ENCODE peak calls at places on chromosomes 6 and 20, in five cellular contexts. K is choroid plexus epithelial cell, Q is bronchial epithelial cell, R is body of pancreas, X is dorsolateral prefrontal cortex. T is an unnamed sample.

GRCh38 chr6:35496851-35497570 is at the start of gene TEAD3:
- DNase-seq in K (peak), X (no peak), Q (peak), R (peak), T (peak)

GRCh38 chr6:142822882-142823578 is 121.9 kb downstream of the HIVEP2 start:
- DNase-seq in R (no peak), X (no peak), Q (no peak), K (no peak), T (no peak)

GRCh38 chr6:31898200-31899011 is 908 bp upstream of the EHMT2 start:
- DNase-seq in X (peak), Q (peak), K (peak), R (peak), T (no peak)

GRCh38 chr20:45823949-45824835 is 2.9 kb downstream of the TNNC2 start:
- DNase-seq in Q (peak), K (peak), X (peak), R (peak), T (peak)

GRCh38 chr6:45728674-45729073 is 287.0 kb downstream of the CLIC5 start:
- DNase-seq in K (peak), R (no peak), Q (peak), X (no peak), T (no peak)

GRCh38 chr6:132333639-132334516 is 67.4 kb downstream of the MOXD1 start:
- DNase-seq in R (peak), Q (peak), K (peak), X (no peak), T (peak)

GRCh38 chr20:24362080-24362479 is 107.3 kb upstream of the SYNDIG1 start:
- DNase-seq in X (no peak), K (no peak), Q (no peak), R (no peak), T (no peak)

GRCh38 chr6:155440758-155441157 is 14.9 kb downstream of the NOX3 start:
- DNase-seq in K (no peak), X (no peak), R (no peak), Q (no peak), T (no peak)

GRCh38 chr6:127342946-127343752 is at the start of gene ECHDC1:
- DNase-seq in K (peak), Q (peak), X (peak), R (peak), T (peak)

GRCh38 chr20:53827996-53828672 is 234.5 kb upstream of the ZNF217 start:
- DNase-seq in X (no peak), K (peak), R (peak), Q (peak), T (no peak)

GRCh38 chr6:18528084-18528743 is 141.1 kb downstream of the RNF144B start:
- DNase-seq in X (no peak), Q (peak), K (peak), R (no peak), T (no peak)

GRCh38 chr20:9185511-9185910 is 116.6 kb downstream of the PLCB4 start:
- DNase-seq in R (no peak), K (peak), Q (peak), X (no peak), T (no peak)

GRCh38 chr20:10476319-10476724 is 41.2 kb downstream of the SLX4IP start:
- DNase-seq in X (no peak), R (no peak), K (no peak), Q (peak), T (no peak)

GRCh38 chr6:89411269-89412070 is 603 bp downstream of the RRAGD start:
- DNase-seq in X (no peak), K (no peak), Q (no peak), R (peak), T (peak)

GRCh38 chr20:51221791-51222408 is 199.0 kb upstream of the KCNG1 start:
- DNase-seq in K (peak), Q (peak), X (no peak), R (no peak), T (peak)

GRCh38 chr20:36830791-36831691 is 44.9 kb upstream of the TLDC2 start:
- DNase-seq in K (peak), X (no peak), Q (no peak), R (no peak), T (peak)
- TF ChIP-seq CTCF in K (peak), X (peak), Q (peak), R (no peak), T (no peak)

DNA sequence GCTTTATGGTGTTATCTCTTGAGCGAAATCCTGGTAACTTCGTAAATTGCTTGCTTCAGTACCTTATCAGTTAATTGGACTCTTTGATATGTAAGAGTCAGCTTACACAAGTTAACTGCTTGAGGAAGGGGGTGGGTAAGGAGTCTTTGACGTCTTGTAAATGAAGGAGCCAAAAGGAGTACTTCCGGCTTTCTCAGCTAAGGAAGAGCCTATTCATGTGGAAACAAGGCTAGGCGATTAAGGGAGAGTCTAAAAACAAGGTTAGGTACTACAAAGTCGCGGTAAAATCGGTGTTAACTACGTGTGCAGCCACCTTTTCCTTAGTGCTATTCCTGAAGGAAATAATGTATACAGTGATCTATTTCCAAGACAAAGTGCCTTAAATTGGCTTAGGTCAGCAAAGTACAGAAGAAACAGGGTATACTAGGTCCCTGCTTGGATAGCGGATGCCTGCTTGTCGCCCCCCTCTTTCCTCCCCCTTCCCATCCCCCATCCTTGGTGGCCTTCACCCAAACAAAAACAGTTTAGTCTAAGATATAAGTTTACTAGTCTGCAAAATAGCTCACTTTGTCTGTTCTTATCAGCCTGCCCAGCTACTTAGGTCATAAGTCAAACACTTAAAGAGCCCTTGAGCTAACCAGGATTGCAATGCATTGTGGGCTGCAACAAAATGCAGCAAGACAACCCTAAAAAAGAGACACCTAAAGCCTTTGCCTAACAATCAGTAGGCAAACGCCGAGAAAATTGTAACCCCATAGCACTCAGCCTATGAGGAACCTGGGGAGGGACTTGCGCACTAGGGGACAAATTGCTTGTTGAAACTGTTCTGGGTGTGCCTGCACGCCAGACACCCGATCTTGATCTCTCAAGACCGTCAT is 147.3 kb downstream of the TRIM27 start:
- DNase-seq in X (no peak), Q (no peak), K (no peak), R (no peak), T (no peak)
- H3K4me3 ChIP-seq in X (no peak), Q (no peak), K (no peak), R (no peak), T (no peak)

DNA sequence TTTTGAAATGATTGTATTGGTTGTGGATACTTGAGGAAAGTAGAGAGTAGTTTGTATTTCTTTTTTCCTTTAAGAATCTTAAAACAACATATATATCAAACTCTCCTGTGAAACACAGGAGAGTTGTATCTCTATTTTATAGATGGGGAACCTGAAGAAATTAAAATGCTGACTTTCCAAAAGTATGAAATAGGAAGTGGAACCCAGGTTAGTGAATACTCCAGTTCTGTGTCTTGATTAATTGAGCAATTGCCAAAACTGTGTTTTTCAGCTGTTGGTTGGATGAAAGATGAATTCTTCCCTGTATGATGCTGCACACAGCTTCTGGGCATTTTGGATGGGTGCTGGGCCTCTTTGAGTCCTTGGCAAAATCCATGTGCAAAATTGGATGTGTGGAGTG is 86.3 kb downstream of the ARID1B start:
- DNase-seq in Q (no peak), X (no peak), K (no peak), R (no peak), T (no peak)
- TF ChIP-seq CTCF in Q (no peak), X (no peak), K (no peak), R (no peak), T (no peak)

DNA sequence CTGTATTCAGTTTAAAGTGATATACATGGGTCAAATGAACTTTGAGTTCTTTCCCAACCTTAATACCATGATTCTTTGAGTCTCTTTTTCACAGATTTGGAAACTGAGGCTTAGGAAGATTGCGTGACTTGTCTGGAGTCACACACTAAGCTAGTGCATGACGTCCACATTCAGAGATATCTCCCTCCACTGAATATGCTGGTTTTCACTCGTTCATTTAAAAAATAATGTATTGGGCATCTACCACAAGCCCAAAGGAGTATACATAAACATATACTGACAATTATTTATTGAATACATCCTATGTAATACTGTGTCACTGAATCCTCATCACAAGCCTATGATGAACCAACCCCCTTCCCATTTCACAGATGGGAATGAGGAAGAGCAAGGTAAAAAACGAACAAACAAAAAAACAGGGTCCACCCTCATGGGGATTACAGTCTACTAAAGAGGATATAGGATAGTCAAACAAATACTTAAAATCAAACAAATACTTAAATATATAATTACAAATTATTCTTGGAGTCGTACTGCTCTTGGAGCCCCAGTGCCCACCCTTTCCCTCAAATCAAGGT is 611 bp upstream of the TM9SF4 start:
- DNase-seq in R (no peak), X (no peak), Q (no peak), K (no peak), T (no peak)
- H3K4me3 ChIP-seq in R (no peak), X (peak), Q (no peak), K (no peak), T (no peak)

GRCh38 chr6:152954443-152954842 is 28.4 kb downstream of the FBXO5 start:
- DNase-seq in R (no peak), X (no peak), K (peak), Q (no peak), T (no peak)
- TF ChIP-seq CTCF in R (no peak), X (no peak), K (peak), Q (peak), T (no peak)

GRCh38 chr6:3206339-3207015 is 21.0 kb downstream of the TUBB2B start:
- DNase-seq in X (no peak), R (no peak), Q (no peak), K (no peak), T (no peak)

GRCh38 chr6:3209114-3210023 is 18.1 kb downstream of the TUBB2B start:
- DNase-seq in R (peak), X (peak), Q (peak), K (peak), T (peak)

GRCh38 chr6:3210024-3210610 is 17.3 kb downstream of the TUBB2B start:
- DNase-seq in Q (no peak), X (no peak), R (no peak), K (no peak), T (no peak)

GRCh38 chr6:3208775-3209113 is 18.7 kb downstream of the TUBB2B start:
- DNase-seq in R (no peak), X (no peak), Q (peak), K (no peak), T (no peak)

DNA sequence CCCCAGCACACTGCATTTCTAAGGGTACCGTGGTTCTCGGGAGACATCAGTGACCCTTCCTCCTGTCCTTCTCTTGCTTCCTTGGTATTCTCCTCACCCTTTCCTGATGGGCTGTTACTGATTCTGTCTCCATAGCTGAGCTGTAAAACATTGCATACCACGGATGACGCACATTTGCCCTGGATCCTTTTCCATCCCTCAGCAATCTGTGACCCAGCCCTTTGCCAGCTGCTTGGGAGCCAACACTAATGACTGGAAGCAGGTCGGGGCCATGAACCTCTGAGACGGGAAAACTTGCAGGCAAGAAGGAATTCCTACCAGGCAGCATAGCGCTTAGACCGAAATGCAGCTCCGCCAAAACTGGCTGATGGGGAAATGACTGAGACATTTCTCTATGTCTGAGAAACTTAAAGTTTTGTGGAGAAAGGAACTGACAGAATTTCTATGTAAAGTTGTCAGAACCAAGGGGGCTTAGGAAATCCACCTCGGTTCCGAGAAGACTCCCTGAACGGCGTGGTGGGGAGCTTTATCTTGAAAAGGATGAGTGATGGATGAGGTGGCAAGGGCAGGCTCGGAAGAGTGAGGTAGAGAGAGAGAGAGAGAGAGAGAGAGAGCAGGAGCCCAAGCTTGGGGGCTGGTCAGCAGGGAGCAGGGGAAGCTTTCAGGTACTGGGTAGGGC is 19.2 kb downstream of the TUBB2B start:
- DNase-seq in K (peak), R (no peak), X (no peak), Q (peak), T (no peak)
- H3K4me3 ChIP-seq in K (no peak), R (no peak), X (no peak), Q (no peak), T (no peak)

GRCh38 chr6:118218156-118218555 is 311.1 kb downstream of the SLC35F1 start:
- DNase-seq in K (no peak), R (no peak), Q (no peak), X (no peak), T (no peak)
- TF ChIP-seq CTCF in K (no peak), R (no peak), Q (no peak), X (no peak), T (no peak)

GRCh38 chr6:138570716-138571020 is 71.4 kb upstream of the NHSL1 start:
- DNase-seq in X (no peak), Q (no peak), R (no peak), K (no peak), T (no peak)
- H3K4me3 ChIP-seq in X (peak), Q (no peak), R (no peak), K (peak), T (no peak)

T was measured in mucosa of descending colon.